ENCODE peak calls at places on chromosome 9, in four cellular contexts. One of them, this sample, is unnamed.
A peak's percentile ranks its signal among the peaks of the same experiment; 100 is the strongest.

GRCh38 chr9:34510506-34511159 is 12.2 kb downstream of the ENHO start:
- DNase-seq in brain microvascular endothelial cell: no peak
- DNase-seq in stomach: no peak
- DNase-seq in heart left ventricle: no peak
- DNase-seq in this sample: no peak

GRCh38 chr9:134303601-134304000 is 22.7 kb upstream of the RXRA start:
- DNase-seq in brain microvascular endothelial cell: no peak
- DNase-seq in stomach: no peak
- DNase-seq in heart left ventricle: no peak
- DNase-seq in this sample: no peak

GRCh38 chr9:114314256-114314867 is 8.5 kb upstream of the ORM1 start:
- DNase-seq in brain microvascular endothelial cell: no peak
- DNase-seq in stomach: peak; percentile 11
- DNase-seq in heart left ventricle: no peak
- DNase-seq in this sample: no peak

GRCh38 chr9:119091074-119091473 is 278.2 kb downstream of the BRINP1 start:
- DNase-seq in brain microvascular endothelial cell: no peak
- DNase-seq in stomach: no peak
- DNase-seq in heart left ventricle: no peak
- DNase-seq in this sample: peak; percentile 2

GRCh38 chr9:16202913-16203734 is 650.3 kb downstream of the CCDC171 start:
- DNase-seq in brain microvascular endothelial cell: peak; percentile 92
- DNase-seq in stomach: no peak
- DNase-seq in heart left ventricle: no peak
- DNase-seq in this sample: peak; percentile 88

GRCh38 chr9:98989036-98990000 is 45.6 kb downstream of the COL15A1 start:
- DNase-seq in brain microvascular endothelial cell: peak; percentile 100
- DNase-seq in stomach: no peak
- DNase-seq in heart left ventricle: peak; percentile 85
- DNase-seq in this sample: peak; percentile 99

GRCh38 chr9:109442716-109443115 is 55.4 kb downstream of the PTPN3 start:
- DNase-seq in brain microvascular endothelial cell: no peak
- DNase-seq in stomach: no peak
- DNase-seq in heart left ventricle: no peak
- DNase-seq in this sample: no peak

GRCh38 chr9:79263666-79264460 is 307.9 kb upstream of the TLE4 start:
- DNase-seq in brain microvascular endothelial cell: peak; percentile 20
- DNase-seq in stomach: no peak
- DNase-seq in heart left ventricle: no peak
- DNase-seq in this sample: peak; percentile 30

GRCh38 chr9:13485068-13485596 is 205.6 kb upstream of the MPDZ start:
- DNase-seq in brain microvascular endothelial cell: peak; percentile 61
- DNase-seq in stomach: no peak
- DNase-seq in heart left ventricle: peak; percentile 70
- DNase-seq in this sample: peak; percentile 42

GRCh38 chr9:78898239-78898638 is 601.3 kb downstream of the PSAT1 start:
- DNase-seq in brain microvascular endothelial cell: no peak
- DNase-seq in stomach: no peak
- DNase-seq in heart left ventricle: no peak
- DNase-seq in this sample: peak; percentile 32

GRCh38 chr9:136143215-136144001 is 24.7 kb upstream of the TMEM250 start:
- DNase-seq in brain microvascular endothelial cell: no peak
- DNase-seq in stomach: no peak
- DNase-seq in heart left ventricle: no peak
- DNase-seq in this sample: peak; percentile 35

GRCh38 chr9:27329292-27329691 is 32.3 kb upstream of the EQTN start:
- DNase-seq in brain microvascular endothelial cell: no peak
- DNase-seq in stomach: no peak
- DNase-seq in heart left ventricle: no peak
- DNase-seq in this sample: no peak

GRCh38 chr9:127167560-127168326 is 45.3 kb upstream of the ANGPTL2 start:
- DNase-seq in brain microvascular endothelial cell: no peak
- DNase-seq in stomach: peak; percentile 8
- DNase-seq in heart left ventricle: no peak
- DNase-seq in this sample: no peak

GRCh38 chr9:94913550-94913949 is 187.1 kb downstream of the AOPEP start:
- DNase-seq in brain microvascular endothelial cell: no peak
- DNase-seq in stomach: no peak
- DNase-seq in heart left ventricle: peak; percentile 0
- DNase-seq in this sample: no peak

GRCh38 chr9:136438909-136439549 is 616 bp downstream of the INPP5E start:
- DNase-seq in brain microvascular endothelial cell: peak; percentile 14
- DNase-seq in stomach: no peak
- DNase-seq in heart left ventricle: no peak
- DNase-seq in this sample: peak; percentile 58

GRCh38 chr9:100472725-100473261 is at the start of gene TMEFF1:
- DNase-seq in brain microvascular endothelial cell: no peak
- DNase-seq in stomach: peak; percentile 30
- DNase-seq in heart left ventricle: peak; percentile 36
- DNase-seq in this sample: peak; percentile 52

GRCh38 chr9:109449036-109449798 is 48.9 kb downstream of the PTPN3 start:
- DNase-seq in brain microvascular endothelial cell: peak; percentile 14
- DNase-seq in stomach: no peak
- DNase-seq in heart left ventricle: no peak
- DNase-seq in this sample: no peak

GRCh38 chr9:88776717-88777497 is 214.4 kb upstream of the S1PR3 start:
- DNase-seq in brain microvascular endothelial cell: peak; percentile 91
- DNase-seq in stomach: no peak
- DNase-seq in heart left ventricle: no peak
- DNase-seq in this sample: peak; percentile 87

GRCh38 chr9:131728961-131729360 is 10.9 kb downstream of the RAPGEF1 start:
- DNase-seq in brain microvascular endothelial cell: no peak
- DNase-seq in stomach: no peak
- DNase-seq in heart left ventricle: no peak
- DNase-seq in this sample: no peak

GRCh38 chr9:89519393-89519805 is 21.5 kb upstream of the SEMA4D start:
- DNase-seq in brain microvascular endothelial cell: peak; percentile 36
- DNase-seq in stomach: peak; percentile 84
- DNase-seq in heart left ventricle: no peak
- DNase-seq in this sample: no peak

GRCh38 chr9:121066850-121067249 is 7.9 kb upstream of the CNTRL start:
- DNase-seq in brain microvascular endothelial cell: no peak
- DNase-seq in stomach: no peak
- DNase-seq in heart left ventricle: no peak
- DNase-seq in this sample: no peak

GRCh38 chr9:76456202-76456926 is 2.6 kb upstream of the GCNT1 start:
- DNase-seq in brain microvascular endothelial cell: peak; percentile 50
- DNase-seq in stomach: peak; percentile 86
- DNase-seq in heart left ventricle: peak; percentile 16
- DNase-seq in this sample: peak; percentile 58

DNA sequence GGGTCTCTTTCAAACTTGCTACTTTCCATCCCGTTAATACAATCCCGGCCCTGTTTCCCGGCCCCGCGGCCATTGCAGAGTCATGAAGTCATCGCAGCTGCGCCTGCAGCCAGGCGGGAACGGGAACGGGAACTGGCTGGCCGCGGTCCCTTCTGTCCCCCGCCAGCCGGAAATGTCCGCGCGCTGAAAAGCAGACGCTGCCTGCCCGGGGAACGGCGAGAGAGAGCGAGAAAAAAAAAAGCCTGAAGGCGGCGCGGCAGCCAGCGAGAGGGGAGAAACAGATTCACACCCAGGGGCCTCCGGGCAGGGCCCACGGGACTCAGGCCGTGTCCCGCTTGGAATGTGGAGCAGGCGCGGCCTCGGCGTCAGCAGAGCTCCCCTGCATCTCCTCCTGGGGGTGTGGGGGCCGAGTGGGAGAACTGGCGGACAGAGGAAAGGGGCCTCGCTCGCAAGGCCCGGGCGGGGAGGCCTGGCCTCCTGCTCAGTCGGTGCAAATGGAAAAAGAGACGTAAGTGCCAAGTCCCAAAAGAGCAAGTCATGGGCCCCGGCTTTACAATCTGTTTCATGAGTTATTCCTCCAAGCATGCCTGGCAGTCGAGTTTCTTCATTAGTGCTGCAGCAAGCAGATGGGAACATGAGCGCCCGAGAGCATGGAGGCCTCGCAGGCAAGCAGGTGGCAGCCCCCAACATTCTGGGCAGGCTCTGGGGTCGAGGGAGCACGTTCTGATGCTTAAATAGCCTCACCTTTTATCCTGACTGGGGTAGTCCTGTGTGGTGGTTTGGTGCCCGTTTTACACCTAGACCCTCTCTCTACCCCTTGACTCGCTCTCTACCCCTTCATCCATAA is 201.3 kb upstream of the GAS1 start:
- DNase-seq in brain microvascular endothelial cell: peak; percentile 67
- DNase-seq in stomach: peak; percentile 74
- DNase-seq in heart left ventricle: peak; percentile 89
- DNase-seq in this sample: peak; percentile 88
- TF ChIP-seq CTCF in brain microvascular endothelial cell: peak; percentile 41
- TF ChIP-seq CTCF in stomach: no peak
- TF ChIP-seq CTCF in heart left ventricle: peak; percentile 21
- TF ChIP-seq CTCF in this sample: peak; percentile 17

GRCh38 chr9:6927838-6928237 is 170.1 kb downstream of the KDM4C start:
- DNase-seq in brain microvascular endothelial cell: no peak
- DNase-seq in stomach: no peak
- DNase-seq in heart left ventricle: no peak
- DNase-seq in this sample: no peak

GRCh38 chr9:6924149-6924548 is 166.4 kb downstream of the KDM4C start:
- DNase-seq in brain microvascular endothelial cell: no peak
- DNase-seq in stomach: no peak
- DNase-seq in heart left ventricle: no peak
- DNase-seq in this sample: no peak

GRCh38 chr9:6925841-6926240 is 168.1 kb downstream of the KDM4C start:
- DNase-seq in brain microvascular endothelial cell: no peak
- DNase-seq in stomach: no peak
- DNase-seq in heart left ventricle: no peak
- DNase-seq in this sample: no peak

GRCh38 chr9:6924988-6925563 is 167.3 kb downstream of the KDM4C start:
- DNase-seq in brain microvascular endothelial cell: no peak
- DNase-seq in stomach: peak; percentile 58
- DNase-seq in heart left ventricle: no peak
- DNase-seq in this sample: no peak

DNA sequence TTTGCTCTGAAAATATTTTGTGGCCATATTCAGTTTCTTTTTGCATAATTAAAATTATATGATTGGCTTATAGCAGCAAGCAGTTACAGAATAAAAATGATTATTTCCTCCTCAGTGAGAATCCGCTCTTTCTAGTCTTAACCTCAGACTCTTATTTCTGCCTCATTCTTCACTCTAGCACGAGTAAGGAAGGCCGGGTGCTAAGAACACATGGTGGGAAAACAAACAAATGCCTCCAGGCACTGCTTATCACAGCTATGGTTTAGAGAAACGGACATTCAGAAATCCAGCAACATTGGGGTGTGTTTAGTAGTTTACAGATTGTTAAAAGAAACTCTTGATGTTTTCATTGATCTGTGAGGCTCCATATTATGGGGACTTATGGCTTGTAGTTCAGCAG is 168.7 kb downstream of the KDM4C start:
- DNase-seq in brain microvascular endothelial cell: no peak
- DNase-seq in stomach: no peak
- DNase-seq in heart left ventricle: no peak
- DNase-seq in this sample: no peak
- H3K4me3 ChIP-seq in brain microvascular endothelial cell: no peak overlapping the region
- H3K4me3 ChIP-seq in stomach: no peak overlapping the region
- H3K4me3 ChIP-seq in heart left ventricle: no peak overlapping the region
- H3K4me3 ChIP-seq in this sample: no peak overlapping the region

GRCh38 chr9:1100192-1100591 is 50.0 kb downstream of the DMRT2 start:
- DNase-seq in brain microvascular endothelial cell: no peak
- DNase-seq in stomach: no peak
- DNase-seq in heart left ventricle: no peak
- DNase-seq in this sample: peak; percentile 6

GRCh38 chr9:1098551-1098950 is 48.4 kb downstream of the DMRT2 start:
- DNase-seq in brain microvascular endothelial cell: no peak
- DNase-seq in stomach: no peak
- DNase-seq in heart left ventricle: no peak
- DNase-seq in this sample: no peak

GRCh38 chr9:1102010-1102712 is 52.0 kb downstream of the DMRT2 start:
- DNase-seq in brain microvascular endothelial cell: no peak
- DNase-seq in stomach: no peak
- DNase-seq in heart left ventricle: no peak
- DNase-seq in this sample: no peak

GRCh38 chr9:1096155-1096964 is 46.2 kb downstream of the DMRT2 start:
- DNase-seq in brain microvascular endothelial cell: no peak
- DNase-seq in stomach: no peak
- DNase-seq in heart left ventricle: no peak
- DNase-seq in this sample: no peak

DNA sequence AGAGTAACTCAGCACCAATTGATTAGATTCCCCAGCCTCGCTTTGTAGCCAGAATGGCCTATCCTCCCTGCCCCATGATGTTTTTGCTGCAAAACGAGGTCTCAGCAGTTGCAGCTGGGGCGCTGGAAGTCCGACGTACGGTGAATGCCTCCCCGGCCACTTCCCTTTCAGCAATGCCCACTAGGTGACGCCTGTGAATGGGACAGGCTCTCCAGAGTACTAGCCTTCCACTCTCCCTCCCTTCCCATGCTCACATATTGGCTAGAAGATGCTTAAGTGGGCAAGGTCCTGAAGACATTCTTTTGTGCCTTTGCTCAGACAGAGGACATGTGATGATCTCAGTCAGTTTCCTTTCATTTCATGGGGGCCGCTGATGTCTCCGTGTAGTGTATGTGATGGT is 50.8 kb downstream of the DMRT2 start:
- DNase-seq in brain microvascular endothelial cell: peak; percentile 30
- DNase-seq in stomach: peak; percentile 56
- DNase-seq in heart left ventricle: peak; percentile 13
- DNase-seq in this sample: peak; percentile 67
- TF ChIP-seq CTCF in brain microvascular endothelial cell: peak; percentile 45
- TF ChIP-seq CTCF in stomach: peak; percentile 49
- TF ChIP-seq CTCF in heart left ventricle: peak; percentile 42
- TF ChIP-seq CTCF in this sample: peak; percentile 92

GRCh38 chr9:124000784-124001444 is 10.7 kb upstream of the LHX2 start:
- DNase-seq in brain microvascular endothelial cell: no peak
- DNase-seq in stomach: no peak
- DNase-seq in heart left ventricle: no peak
- DNase-seq in this sample: no peak

GRCh38 chr9:123999668-124000067 is 11.9 kb upstream of the LHX2 start:
- DNase-seq in brain microvascular endothelial cell: no peak
- DNase-seq in stomach: no peak
- DNase-seq in heart left ventricle: no peak
- DNase-seq in this sample: no peak

GRCh38 chr9:124001445-124001799 is 10.1 kb upstream of the LHX2 start:
- DNase-seq in brain microvascular endothelial cell: no peak
- DNase-seq in stomach: no peak
- DNase-seq in heart left ventricle: no peak
- DNase-seq in this sample: no peak

GRCh38 chr9:123998970-123999621 is 12.5 kb upstream of the LHX2 start:
- DNase-seq in brain microvascular endothelial cell: no peak
- DNase-seq in stomach: no peak
- DNase-seq in heart left ventricle: no peak
- DNase-seq in this sample: no peak

DNA sequence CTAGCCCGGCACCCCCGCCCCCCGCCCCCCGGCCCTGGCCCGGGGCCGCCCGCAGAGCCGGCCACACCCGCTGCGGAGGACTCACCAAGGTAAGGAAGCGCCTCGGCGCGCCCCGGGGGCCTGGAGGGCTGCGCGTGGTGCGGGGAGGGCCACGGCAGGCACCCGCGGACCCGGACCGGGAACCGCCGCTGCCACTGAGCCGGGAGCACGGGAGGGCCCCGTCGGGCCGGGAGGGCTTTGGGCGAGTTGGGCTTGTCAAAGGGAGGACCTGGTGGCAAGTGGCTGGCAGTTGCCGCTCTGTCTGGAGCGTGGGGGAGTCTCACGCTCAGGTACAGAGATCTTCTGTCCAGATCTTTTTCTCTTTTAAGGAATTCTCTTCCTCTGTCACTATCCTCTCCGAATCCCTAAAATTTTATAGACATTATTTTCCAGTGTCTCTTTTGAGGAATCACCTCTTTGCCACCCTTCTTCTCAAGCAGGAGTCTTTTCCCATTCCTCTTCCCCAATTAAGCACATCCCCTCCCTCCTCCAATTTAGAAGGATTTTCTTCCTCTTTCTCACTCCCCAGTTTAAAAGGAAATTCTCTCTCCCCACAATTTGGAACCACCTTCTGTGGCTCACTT is 11.3 kb upstream of the LHX2 start:
- DNase-seq in brain microvascular endothelial cell: no peak
- DNase-seq in stomach: no peak
- DNase-seq in heart left ventricle: no peak
- DNase-seq in this sample: no peak
- H3K4me3 ChIP-seq in brain microvascular endothelial cell: no peak overlapping the region
- H3K4me3 ChIP-seq in stomach: peak overlapping the region; percentile 41
- H3K4me3 ChIP-seq in heart left ventricle: no peak overlapping the region
- H3K4me3 ChIP-seq in this sample: no peak overlapping the region